ENCODE peak calls at places on chromosomes 6 and 20, in seven cellular contexts. One of them, this sample, is unnamed.

GRCh38 chr6:14804444-14805210 is 441.2 kb upstream of the JARID2 start:
- DNase-seq in CD8-positive, alpha-beta T cell: no peak
- DNase-seq in lower lobe of right lung: peak; percentile 55
- DNase-seq in tibial artery: peak; percentile 71
- DNase-seq in H9: no peak
- DNase-seq in left ventricle myocardium inferior: peak; percentile 89
- DNase-seq in Peyer's patch: peak; percentile 95
- DNase-seq in this sample: peak; percentile 89

GRCh38 chr6:32621372-32621771 is 15.8 kb upstream of the HLA-DQA1 start:
- DNase-seq in H9: no peak
- DNase-seq in left ventricle myocardium inferior: no peak
- DNase-seq in CD8-positive, alpha-beta T cell: no peak
- DNase-seq in tibial artery: no peak
- DNase-seq in Peyer's patch: no peak
- DNase-seq in lower lobe of right lung: no peak
- DNase-seq in this sample: no peak

GRCh38 chr20:14526891-14527290 is 189.5 kb upstream of the FLRT3 start:
- DNase-seq in H9: no peak
- DNase-seq in Peyer's patch: no peak
- DNase-seq in CD8-positive, alpha-beta T cell: no peak
- DNase-seq in lower lobe of right lung: no peak
- DNase-seq in left ventricle myocardium inferior: no peak
- DNase-seq in tibial artery: no peak
- DNase-seq in this sample: no peak

GRCh38 chr20:13671500-13672288 is 33.0 kb upstream of the TASP1 start:
- DNase-seq in left ventricle myocardium inferior: no peak
- DNase-seq in H9: no peak
- DNase-seq in lower lobe of right lung: no peak
- DNase-seq in Peyer's patch: no peak
- DNase-seq in tibial artery: no peak
- DNase-seq in CD8-positive, alpha-beta T cell: no peak
- DNase-seq in this sample: peak; percentile 53

GRCh38 chr6:130624046-130624445 is 203.2 kb upstream of the SMLR1 start:
- DNase-seq in Peyer's patch: no peak
- DNase-seq in lower lobe of right lung: no peak
- DNase-seq in tibial artery: no peak
- DNase-seq in left ventricle myocardium inferior: no peak
- DNase-seq in CD8-positive, alpha-beta T cell: no peak
- DNase-seq in H9: no peak
- DNase-seq in this sample: peak; percentile 80

GRCh38 chr20:64093013-64093503 is 8.9 kb upstream of the LKAAEAR1 start:
- DNase-seq in Peyer's patch: no peak
- DNase-seq in left ventricle myocardium inferior: no peak
- DNase-seq in lower lobe of right lung: no peak
- DNase-seq in tibial artery: no peak
- DNase-seq in CD8-positive, alpha-beta T cell: no peak
- DNase-seq in H9: peak; percentile 48
- DNase-seq in this sample: no peak

GRCh38 chr6:26379236-26380139 is 3.4 kb upstream of the BTN2A2 start:
- DNase-seq in left ventricle myocardium inferior: no peak
- DNase-seq in Peyer's patch: no peak
- DNase-seq in tibial artery: no peak
- DNase-seq in H9: no peak
- DNase-seq in CD8-positive, alpha-beta T cell: no peak
- DNase-seq in lower lobe of right lung: no peak
- DNase-seq in this sample: no peak

GRCh38 chr6:155216312-155217028 is 47.3 kb upstream of the CLDN20 start:
- DNase-seq in lower lobe of right lung: no peak
- DNase-seq in CD8-positive, alpha-beta T cell: no peak
- DNase-seq in tibial artery: no peak
- DNase-seq in H9: peak; percentile 59
- DNase-seq in left ventricle myocardium inferior: no peak
- DNase-seq in Peyer's patch: no peak
- DNase-seq in this sample: no peak

GRCh38 chr6:36660771-36661471 is 17.6 kb upstream of the CDKN1A start:
- DNase-seq in CD8-positive, alpha-beta T cell: no peak
- DNase-seq in tibial artery: peak; percentile 76
- DNase-seq in H9: peak; percentile 88
- DNase-seq in lower lobe of right lung: peak; percentile 79
- DNase-seq in left ventricle myocardium inferior: peak; percentile 68
- DNase-seq in Peyer's patch: peak; percentile 77
- DNase-seq in this sample: no peak

GRCh38 chr20:15205719-15206118 is 868.3 kb upstream of the FLRT3 start:
- DNase-seq in CD8-positive, alpha-beta T cell: no peak
- DNase-seq in Peyer's patch: no peak
- DNase-seq in lower lobe of right lung: no peak
- DNase-seq in tibial artery: no peak
- DNase-seq in H9: no peak
- DNase-seq in left ventricle myocardium inferior: no peak
- DNase-seq in this sample: no peak

GRCh38 chr6:163667372-163668060 is 253.0 kb downstream of the QKI start:
- DNase-seq in Peyer's patch: no peak
- DNase-seq in tibial artery: no peak
- DNase-seq in CD8-positive, alpha-beta T cell: peak; percentile 11
- DNase-seq in lower lobe of right lung: no peak
- DNase-seq in H9: no peak
- DNase-seq in left ventricle myocardium inferior: no peak
- DNase-seq in this sample: peak; percentile 14

GRCh38 chr6:56842602-56843475 is 112.1 kb upstream of the BEND6 start:
- DNase-seq in H9: peak; percentile 57
- DNase-seq in left ventricle myocardium inferior: peak; percentile 39
- DNase-seq in lower lobe of right lung: peak; percentile 60
- DNase-seq in tibial artery: peak; percentile 69
- DNase-seq in Peyer's patch: peak; percentile 52
- DNase-seq in CD8-positive, alpha-beta T cell: no peak
- DNase-seq in this sample: peak; percentile 27

GRCh38 chr20:47276856-47277541 is 79.5 kb downstream of the ZMYND8 start:
- DNase-seq in lower lobe of right lung: no peak
- DNase-seq in H9: no peak
- DNase-seq in left ventricle myocardium inferior: peak; percentile 73
- DNase-seq in Peyer's patch: no peak
- DNase-seq in CD8-positive, alpha-beta T cell: no peak
- DNase-seq in tibial artery: peak; percentile 86
- DNase-seq in this sample: peak; percentile 45

GRCh38 chr20:59095140-59095539 is 52.6 kb upstream of the PRELID3B start:
- DNase-seq in lower lobe of right lung: no peak
- DNase-seq in Peyer's patch: no peak
- DNase-seq in left ventricle myocardium inferior: no peak
- DNase-seq in tibial artery: no peak
- DNase-seq in CD8-positive, alpha-beta T cell: no peak
- DNase-seq in H9: no peak
- DNase-seq in this sample: no peak

GRCh38 chr6:147126618-147127022 is 77.6 kb upstream of the STXBP5 start:
- DNase-seq in left ventricle myocardium inferior: no peak
- DNase-seq in Peyer's patch: no peak
- DNase-seq in CD8-positive, alpha-beta T cell: no peak
- DNase-seq in tibial artery: no peak
- DNase-seq in H9: no peak
- DNase-seq in lower lobe of right lung: no peak
- DNase-seq in this sample: peak; percentile 78

GRCh38 chr6:135162678-135163439 is 18.2 kb upstream of the MYB start:
- DNase-seq in lower lobe of right lung: no peak
- DNase-seq in left ventricle myocardium inferior: no peak
- DNase-seq in H9: peak; percentile 82
- DNase-seq in tibial artery: no peak
- DNase-seq in Peyer's patch: no peak
- DNase-seq in CD8-positive, alpha-beta T cell: peak; percentile 24
- DNase-seq in this sample: no peak

GRCh38 chr6:89475106-89475505 is 42.2 kb downstream of the ANKRD6 start:
- DNase-seq in tibial artery: no peak
- DNase-seq in lower lobe of right lung: no peak
- DNase-seq in left ventricle myocardium inferior: no peak
- DNase-seq in CD8-positive, alpha-beta T cell: no peak
- DNase-seq in Peyer's patch: no peak
- DNase-seq in H9: no peak
- DNase-seq in this sample: no peak

GRCh38 chr6:54892831-54893230 is 46.3 kb downstream of the FAM83B start:
- DNase-seq in Peyer's patch: no peak
- DNase-seq in H9: no peak
- DNase-seq in left ventricle myocardium inferior: no peak
- DNase-seq in CD8-positive, alpha-beta T cell: no peak
- DNase-seq in tibial artery: no peak
- DNase-seq in lower lobe of right lung: no peak
- DNase-seq in this sample: peak; percentile 9

GRCh38 chr6:107657755-107658461 is 166.2 kb downstream of the SCML4 start:
- DNase-seq in H9: peak; percentile 55
- DNase-seq in CD8-positive, alpha-beta T cell: peak; percentile 52
- DNase-seq in Peyer's patch: no peak
- DNase-seq in lower lobe of right lung: peak; percentile 79
- DNase-seq in left ventricle myocardium inferior: peak; percentile 29
- DNase-seq in tibial artery: peak; percentile 75
- DNase-seq in this sample: peak; percentile 67

GRCh38 chr6:13715444-13715883 is 3.8 kb upstream of the RANBP9 start:
- DNase-seq in CD8-positive, alpha-beta T cell: no peak
- DNase-seq in H9: no peak
- DNase-seq in tibial artery: no peak
- DNase-seq in left ventricle myocardium inferior: no peak
- DNase-seq in Peyer's patch: no peak
- DNase-seq in lower lobe of right lung: no peak
- DNase-seq in this sample: no peak

GRCh38 chr6:55664581-55665223 is 85.7 kb upstream of the HMGCLL1 start:
- DNase-seq in tibial artery: no peak
- DNase-seq in H9: no peak
- DNase-seq in Peyer's patch: no peak
- DNase-seq in left ventricle myocardium inferior: no peak
- DNase-seq in lower lobe of right lung: no peak
- DNase-seq in CD8-positive, alpha-beta T cell: no peak
- DNase-seq in this sample: no peak

GRCh38 chr20:62845416-62845815 is 16.2 kb downstream of the TCFL5 start:
- DNase-seq in tibial artery: no peak
- DNase-seq in Peyer's patch: no peak
- DNase-seq in CD8-positive, alpha-beta T cell: no peak
- DNase-seq in lower lobe of right lung: no peak
- DNase-seq in left ventricle myocardium inferior: no peak
- DNase-seq in H9: no peak
- DNase-seq in this sample: no peak

GRCh38 chr20:49603209-49603627 is 35.3 kb upstream of the PTGIS start:
- DNase-seq in Peyer's patch: no peak
- DNase-seq in tibial artery: no peak
- DNase-seq in left ventricle myocardium inferior: peak; percentile 46
- DNase-seq in lower lobe of right lung: no peak
- DNase-seq in CD8-positive, alpha-beta T cell: no peak
- DNase-seq in H9: peak; percentile 71
- DNase-seq in this sample: peak; percentile 43

GRCh38 chr6:159033160-159034049 is 11.4 kb downstream of the TAGAP start:
- DNase-seq in Peyer's patch: no peak
- DNase-seq in left ventricle myocardium inferior: no peak
- DNase-seq in CD8-positive, alpha-beta T cell: no peak
- DNase-seq in tibial artery: no peak
- DNase-seq in lower lobe of right lung: no peak
- DNase-seq in H9: no peak
- DNase-seq in this sample: no peak
- TF ChIP-seq CTCF in Peyer's patch: no peak
- TF ChIP-seq CTCF in left ventricle myocardium inferior: no peak
- TF ChIP-seq CTCF in CD8-positive, alpha-beta T cell: no peak
- TF ChIP-seq CTCF in tibial artery: no peak
- TF ChIP-seq CTCF in lower lobe of right lung: no peak
- TF ChIP-seq CTCF in H9: no peak
- TF ChIP-seq CTCF in this sample: no peak

GRCh38 chr6:113859349-113860164 is 2.4 kb downstream of the MARCKS start:
- DNase-seq in H9: peak; percentile 35
- DNase-seq in left ventricle myocardium inferior: peak; percentile 38
- DNase-seq in tibial artery: peak; percentile 74
- DNase-seq in lower lobe of right lung: peak; percentile 49
- DNase-seq in CD8-positive, alpha-beta T cell: no peak
- DNase-seq in Peyer's patch: peak; percentile 74
- DNase-seq in this sample: no peak
- H3K27ac ChIP-seq in H9: no peak overlapping the region
- H3K27ac ChIP-seq in left ventricle myocardium inferior: peak overlapping the region; percentile 94
- H3K27ac ChIP-seq in tibial artery: peak overlapping the region; percentile 93
- H3K27ac ChIP-seq in lower lobe of right lung: peak overlapping the region; percentile 94
- H3K27ac ChIP-seq in CD8-positive, alpha-beta T cell: no peak overlapping the region
- H3K27ac ChIP-seq in Peyer's patch: peak overlapping the region; percentile 89
- H3K27ac ChIP-seq in this sample: peak overlapping the region; percentile 99

GRCh38 chr20:911882-912600 is 4.1 kb downstream of the ANGPT4 start:
- DNase-seq in H9: peak; percentile 56
- DNase-seq in Peyer's patch: no peak
- DNase-seq in CD8-positive, alpha-beta T cell: peak; percentile 13
- DNase-seq in left ventricle myocardium inferior: no peak
- DNase-seq in tibial artery: peak; percentile 64
- DNase-seq in lower lobe of right lung: no peak
- DNase-seq in this sample: no peak
- TF ChIP-seq CTCF in H9: peak; percentile 60
- TF ChIP-seq CTCF in Peyer's patch: peak; percentile 3
- TF ChIP-seq CTCF in CD8-positive, alpha-beta T cell: no peak
- TF ChIP-seq CTCF in left ventricle myocardium inferior: no peak
- TF ChIP-seq CTCF in tibial artery: no peak
- TF ChIP-seq CTCF in lower lobe of right lung: no peak
- TF ChIP-seq CTCF in this sample: no peak

GRCh38 chr6:25169551-25170335 is 109.4 kb upstream of the CARMIL1 start:
- DNase-seq in Peyer's patch: no peak
- DNase-seq in H9: no peak
- DNase-seq in left ventricle myocardium inferior: no peak
- DNase-seq in tibial artery: no peak
- DNase-seq in lower lobe of right lung: no peak
- DNase-seq in CD8-positive, alpha-beta T cell: no peak
- DNase-seq in this sample: no peak
- H3K27ac ChIP-seq in Peyer's patch: no peak overlapping the region
- H3K27ac ChIP-seq in H9: no peak overlapping the region
- H3K27ac ChIP-seq in left ventricle myocardium inferior: no peak overlapping the region
- H3K27ac ChIP-seq in tibial artery: peak overlapping the region; percentile 82
- H3K27ac ChIP-seq in lower lobe of right lung: no peak overlapping the region
- H3K27ac ChIP-seq in CD8-positive, alpha-beta T cell: no peak overlapping the region
- H3K27ac ChIP-seq in this sample: peak overlapping the region; percentile 23

DNA sequence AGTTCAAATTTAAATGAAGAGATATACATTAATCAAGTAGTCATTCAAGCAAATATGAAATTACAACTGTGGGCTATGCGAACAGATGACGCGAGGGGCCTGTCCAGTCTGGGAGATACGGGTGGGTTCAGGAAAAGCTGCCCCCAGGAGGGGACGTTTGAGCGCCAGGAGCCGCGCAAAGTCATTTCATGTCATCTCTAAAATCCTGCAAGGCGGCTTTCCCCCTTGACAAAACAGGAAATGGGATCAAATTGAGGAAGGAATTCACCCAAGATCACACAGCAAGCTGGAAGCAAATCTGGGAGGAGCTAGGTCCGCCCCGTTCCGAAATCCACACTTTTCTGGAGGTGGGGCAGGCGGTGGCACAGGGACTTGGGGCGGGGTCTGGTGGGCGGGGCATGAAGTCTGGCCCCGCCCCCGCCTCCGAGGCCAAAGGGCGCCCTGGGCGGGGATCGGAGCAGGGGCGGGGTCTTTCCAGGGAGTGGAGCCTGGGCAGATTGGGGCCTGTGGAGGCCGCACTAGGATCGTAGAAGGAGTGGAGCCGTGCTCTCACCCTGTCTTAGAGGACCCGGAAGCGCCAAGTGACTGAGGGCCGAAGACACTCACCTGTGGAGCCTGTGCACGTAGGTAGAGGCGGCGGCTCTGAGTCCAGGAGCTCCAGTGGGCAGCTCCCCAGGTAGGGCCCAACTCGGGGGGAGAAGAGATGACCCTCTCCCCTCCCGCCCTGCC is at the start of gene LPIN3:
- DNase-seq in CD8-positive, alpha-beta T cell: peak; percentile 33
- DNase-seq in lower lobe of right lung: peak; percentile 90
- DNase-seq in Peyer's patch: peak; percentile 97
- DNase-seq in left ventricle myocardium inferior: peak; percentile 92
- DNase-seq in H9: peak; percentile 96
- DNase-seq in tibial artery: peak; percentile 95
- DNase-seq in this sample: peak; percentile 31
- TF ChIP-seq CTCF in CD8-positive, alpha-beta T cell: peak; percentile 19
- TF ChIP-seq CTCF in lower lobe of right lung: no peak
- TF ChIP-seq CTCF in Peyer's patch: no peak
- TF ChIP-seq CTCF in left ventricle myocardium inferior: no peak
- TF ChIP-seq CTCF in H9: no peak
- TF ChIP-seq CTCF in tibial artery: no peak
- TF ChIP-seq CTCF in this sample: no peak

This sample was measured in brain microvascular endothelial cell.